ENCODE peak calls at places on chromosomes 6 and 20, in seven cellular contexts. A is ascending aorta, S is neural progenitor cell, B is body of pancreas, W is upper lobe of right lung, X is mesendoderm, F is pancreas. E is an unnamed sample.

GRCh38 chr6:108942556-108943492 is 94.6 kb downstream of the ARMC2 start:
- DNase-seq in B (no peak), F (no peak), S (no peak), A (no peak), W (no peak), X (peak; percentile 42), E (no peak)

GRCh38 chr6:94394822-94395221 is 975.5 kb upstream of the EPHA7 start:
- DNase-seq in A (no peak), X (no peak), W (no peak), S (no peak), B (no peak), F (no peak), E (no peak)

GRCh38 chr20:50153500-50154377 is at the start of gene PEDS1:
- DNase-seq in W (peak; percentile 97), F (peak; percentile 93), B (peak; percentile 91), A (peak; percentile 94), X (peak; percentile 94), S (peak; percentile 97), E (peak; percentile 97)

GRCh38 chr6:144481527-144481926 is 196.4 kb downstream of the UTRN start:
- DNase-seq in A (no peak), X (no peak), F (no peak), B (no peak), S (no peak), W (no peak), E (no peak)

GRCh38 chr6:170106906-170107525 is 183.9 kb downstream of the DLL1 start:
- DNase-seq in F (no peak), B (peak; percentile 2), W (no peak), S (no peak), X (no peak), A (peak; percentile 21), E (no peak)

GRCh38 chr20:57223648-57224489 is 42.6 kb downstream of the BMP7 start:
- DNase-seq in S (no peak), A (no peak), X (no peak), W (no peak), F (no peak), B (no peak), E (no peak)

GRCh38 chr20:33229843-33230242 is 6.0 kb upstream of the BPIFA1 start:
- DNase-seq in W (no peak), F (no peak), X (no peak), B (no peak), S (peak; percentile 34), A (no peak), E (no peak)

GRCh38 chr6:56850618-56851017 is 104.3 kb upstream of the BEND6 start:
- DNase-seq in S (no peak), F (no peak), X (peak; percentile 15), W (no peak), A (no peak), B (no peak), E (no peak)

GRCh38 chr6:26194774-26195375 is 107.6 kb downstream of the HFE start:
- DNase-seq in B (no peak), F (no peak), W (no peak), A (no peak), S (no peak), X (no peak), E (no peak)

GRCh38 chr20:58908216-58908615 is 55.7 kb downstream of the GNAS start:
- DNase-seq in B (no peak), S (no peak), W (no peak), A (no peak), X (no peak), F (no peak), E (no peak)

GRCh38 chr20:14612389-14612788 is 275.0 kb upstream of the FLRT3 start:
- DNase-seq in S (no peak), F (no peak), W (no peak), A (no peak), X (peak; percentile 12), B (no peak), E (no peak)

GRCh38 chr6:38012573-38012972 is 193.0 kb downstream of the ZFAND3 start:
- DNase-seq in F (no peak), W (no peak), X (peak; percentile 54), S (peak; percentile 54), A (no peak), B (no peak), E (peak; percentile 37)

GRCh38 chr6:12967686-12968085 is 251.1 kb downstream of the PHACTR1 start:
- DNase-seq in B (no peak), X (no peak), S (no peak), A (no peak), F (no peak), W (no peak), E (no peak)

GRCh38 chr6:112571886-112572285 is 224.8 kb downstream of the RFPL4B start:
- DNase-seq in F (no peak), B (no peak), W (no peak), X (no peak), S (no peak), A (no peak), E (no peak)

GRCh38 chr20:41524980-41525613 is 93.1 kb downstream of the CHD6 start:
- DNase-seq in X (no peak), A (peak; percentile 71), S (peak; percentile 29), W (peak; percentile 84), B (peak; percentile 68), F (peak; percentile 76), E (peak; percentile 20)

GRCh38 chr20:35510946-35511735 is 18.3 kb downstream of the C20orf173 start:
- DNase-seq in B (no peak), F (no peak), X (no peak), A (no peak), S (no peak), W (no peak), E (no peak)

GRCh38 chr6:70221025-70221714 is 81.7 kb downstream of the COL9A1 start:
- DNase-seq in B (peak; percentile 22), F (peak; percentile 11), S (peak; percentile 72), X (peak; percentile 44), W (no peak), A (no peak), E (peak; percentile 66)

GRCh38 chr6:13419826-13420225 is 67.6 kb downstream of the GFOD1 start:
- DNase-seq in X (no peak), B (no peak), S (no peak), F (no peak), A (no peak), W (no peak), E (no peak)

GRCh38 chr6:97726378-97726777 is 443.4 kb upstream of the MMS22L start:
- DNase-seq in B (no peak), A (no peak), F (no peak), X (peak; percentile 62), W (no peak), S (peak; percentile 69), E (peak; percentile 7)

GRCh38 chr6:168410035-168410434 is 30.9 kb upstream of the SMOC2 start:
- DNase-seq in F (no peak), W (no peak), X (no peak), S (no peak), A (peak; percentile 40), B (no peak), E (no peak)

GRCh38 chr6:161242779-161243693 is 30.8 kb downstream of the AGPAT4 start:
- DNase-seq in A (no peak), F (no peak), W (peak; percentile 84), B (no peak), X (peak; percentile 94), S (peak; percentile 64), E (no peak)

GRCh38 chr20:22583773-22584629 is at the start of gene FOXA2:
- DNase-seq in A (no peak), B (peak; percentile 92), X (peak; percentile 90), F (peak; percentile 92), W (peak; percentile 95), S (peak; percentile 61), E (peak; percentile 87)

DNA sequence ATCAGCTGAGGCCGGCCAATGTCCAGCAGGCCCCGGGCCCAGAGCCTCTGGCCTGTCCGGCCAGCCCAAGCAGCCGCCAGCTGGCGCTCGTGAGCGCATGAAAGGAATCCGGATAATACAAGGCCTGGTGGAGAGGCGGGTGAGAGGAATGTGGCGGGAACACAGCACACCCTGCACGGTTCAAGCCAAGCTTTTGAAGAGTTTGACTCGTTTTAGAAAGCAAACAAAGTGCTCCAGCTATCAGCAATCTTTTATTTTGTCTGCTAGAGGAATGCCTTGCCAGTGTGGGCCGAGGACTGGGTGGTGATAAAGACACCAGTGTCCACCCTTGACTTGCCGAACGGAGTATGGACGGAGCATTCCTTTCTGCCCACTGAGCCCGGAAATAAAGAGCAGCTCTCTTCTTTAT is 9.3 kb upstream of the NEDD9 start:
- DNase-seq in F (peak; percentile 81), X (peak; percentile 85), W (peak; percentile 92), S (peak; percentile 90), B (peak; percentile 81), A (peak; percentile 88), E (peak; percentile 68)
- H3K27ac ChIP-seq in F (no peak overlapping the region), X (no peak overlapping the region), W (peak overlapping the region; percentile 15), S (no peak overlapping the region), B (no peak overlapping the region), A (peak overlapping the region; percentile 37), E (no peak overlapping the region)

GRCh38 chr6:75605635-75606034 is 4.0 kb downstream of the SENP6 start:
- DNase-seq in B (no peak), X (no peak), S (no peak), F (no peak), A (no peak), W (no peak), E (no peak)
- H3K4me1 ChIP-seq in B (peaks cover 54% of the 10 kb centered on the region), X (peaks cover 2% of the 10 kb centered on the region), S (peaks cover 20% of the 10 kb centered on the region), F (peaks cover 20% of the 10 kb centered on the region), A (peaks cover 16% of the 10 kb centered on the region), W (peaks cover 54% of the 10 kb centered on the region), E (peaks cover 19% of the 10 kb centered on the region)

GRCh38 chr20:3902041-3902440 is 12.9 kb downstream of the PANK2 start:
- DNase-seq in B (no peak), X (no peak), F (no peak), A (no peak), W (no peak), S (no peak), E (no peak)
- H3K4me3 ChIP-seq in B (no peak overlapping the region), X (no peak overlapping the region), F (no peak overlapping the region), A (no peak overlapping the region), W (peak overlapping the region; percentile 30), S (no peak overlapping the region), E (no peak overlapping the region)

GRCh38 chr20:44460795-44461141 is 14.9 kb upstream of the TTPAL start:
- DNase-seq in X (peak; percentile 18), W (no peak), B (no peak), F (no peak), S (peak; percentile 46), A (no peak), E (peak; percentile 70)

GRCh38 chr20:44461142-44461802 is 14.4 kb upstream of the TTPAL start:
- DNase-seq in S (no peak), B (no peak), W (no peak), A (no peak), F (no peak), X (no peak), E (no peak)

GRCh38 chr20:44457016-44457415 is 18.7 kb upstream of the TTPAL start:
- DNase-seq in W (no peak), F (no peak), S (no peak), A (no peak), X (no peak), B (no peak), E (peak; percentile 85)

GRCh38 chr20:44454301-44454963 is 21.2 kb upstream of the TTPAL start:
- DNase-seq in W (no peak), B (no peak), X (no peak), F (no peak), S (no peak), A (no peak), E (no peak)

GRCh38 chr20:44456611-44457010 is 19.1 kb upstream of the TTPAL start:
- DNase-seq in A (no peak), S (no peak), W (no peak), B (no peak), F (no peak), X (no peak), E (no peak)
- H3K27ac ChIP-seq in A (no peak overlapping the region), S (no peak overlapping the region), W (no peak overlapping the region), B (no peak overlapping the region), F (no peak overlapping the region), X (no peak overlapping the region), E (peak overlapping the region; percentile 80)

E was measured in hepatocyte.